ENCODE peak calls at places on chromosomes 1 and 21, in seven cellular contexts. One of them, this sample, is unnamed.

GRCh38 chr1:82059931-82060330 is 259.2 kb downstream of the ADGRL2 start:
- DNase-seq in AG04449: no peak
- DNase-seq in Caco-2: no peak
- DNase-seq in WERI-Rb-1: no peak
- DNase-seq in IMR-90: no peak
- DNase-seq in mammary epithelial cell: peak; percentile 2
- DNase-seq in PC-9: no peak
- DNase-seq in this sample: no peak

GRCh38 chr1:165773324-165773965 is 4.8 kb upstream of the TMCO1 start:
- DNase-seq in IMR-90: peak; percentile 89
- DNase-seq in WERI-Rb-1: no peak
- DNase-seq in AG04449: peak; percentile 50
- DNase-seq in Caco-2: peak; percentile 38
- DNase-seq in PC-9: peak; percentile 62
- DNase-seq in mammary epithelial cell: peak; percentile 88
- DNase-seq in this sample: no peak

GRCh38 chr1:115063238-115063901 is 25.9 kb downstream of the TSPAN2 start:
- DNase-seq in PC-9: peak; percentile 86
- DNase-seq in IMR-90: no peak
- DNase-seq in WERI-Rb-1: no peak
- DNase-seq in mammary epithelial cell: peak; percentile 58
- DNase-seq in AG04449: no peak
- DNase-seq in Caco-2: no peak
- DNase-seq in this sample: no peak

GRCh38 chr1:16425125-16426025 is 11.8 kb downstream of the SPATA21 start:
- DNase-seq in IMR-90: no peak
- DNase-seq in WERI-Rb-1: peak; percentile 37
- DNase-seq in PC-9: no peak
- DNase-seq in Caco-2: no peak
- DNase-seq in mammary epithelial cell: no peak
- DNase-seq in AG04449: no peak
- DNase-seq in this sample: no peak

GRCh38 chr1:203161175-203161574 is 14.5 kb downstream of the MYBPH start:
- DNase-seq in AG04449: no peak
- DNase-seq in mammary epithelial cell: no peak
- DNase-seq in PC-9: no peak
- DNase-seq in WERI-Rb-1: no peak
- DNase-seq in IMR-90: no peak
- DNase-seq in Caco-2: no peak
- DNase-seq in this sample: no peak

GRCh38 chr1:151832318-151832984 is 849 bp upstream of the RORC start:
- DNase-seq in Caco-2: no peak
- DNase-seq in WERI-Rb-1: no peak
- DNase-seq in PC-9: no peak
- DNase-seq in mammary epithelial cell: peak; percentile 69
- DNase-seq in AG04449: no peak
- DNase-seq in IMR-90: peak; percentile 41
- DNase-seq in this sample: no peak

GRCh38 chr21:16072692-16073091 is 342.9 kb downstream of the USP25 start:
- DNase-seq in Caco-2: no peak
- DNase-seq in IMR-90: peak; percentile 93
- DNase-seq in mammary epithelial cell: no peak
- DNase-seq in PC-9: no peak
- DNase-seq in AG04449: peak; percentile 67
- DNase-seq in WERI-Rb-1: no peak
- DNase-seq in this sample: no peak

GRCh38 chr1:17909634-17910033 is 154.5 kb downstream of the ACTL8 start:
- DNase-seq in WERI-Rb-1: peak; percentile 67
- DNase-seq in Caco-2: no peak
- DNase-seq in IMR-90: peak; percentile 24
- DNase-seq in mammary epithelial cell: no peak
- DNase-seq in PC-9: no peak
- DNase-seq in AG04449: no peak
- DNase-seq in this sample: no peak

GRCh38 chr1:153882296-153882912 is 40.4 kb downstream of the GATAD2B start:
- DNase-seq in IMR-90: peak; percentile 28
- DNase-seq in AG04449: no peak
- DNase-seq in PC-9: no peak
- DNase-seq in WERI-Rb-1: no peak
- DNase-seq in mammary epithelial cell: no peak
- DNase-seq in Caco-2: no peak
- DNase-seq in this sample: no peak

GRCh38 chr1:186094170-186094569 is 280.9 kb downstream of the TPR start:
- DNase-seq in mammary epithelial cell: no peak
- DNase-seq in IMR-90: peak; percentile 76
- DNase-seq in WERI-Rb-1: no peak
- DNase-seq in Caco-2: no peak
- DNase-seq in AG04449: peak; percentile 28
- DNase-seq in PC-9: peak; percentile 61
- DNase-seq in this sample: no peak

GRCh38 chr1:245956225-245956624 is 550.9 kb downstream of the SMYD3 start:
- DNase-seq in PC-9: no peak
- DNase-seq in AG04449: no peak
- DNase-seq in WERI-Rb-1: no peak
- DNase-seq in mammary epithelial cell: no peak
- DNase-seq in Caco-2: no peak
- DNase-seq in IMR-90: peak; percentile 55
- DNase-seq in this sample: no peak

GRCh38 chr1:27137022-27137542 is 17.8 kb downstream of the SLC9A1 start:
- DNase-seq in Caco-2: no peak
- DNase-seq in WERI-Rb-1: no peak
- DNase-seq in PC-9: no peak
- DNase-seq in AG04449: no peak
- DNase-seq in mammary epithelial cell: no peak
- DNase-seq in IMR-90: no peak
- DNase-seq in this sample: peak; percentile 70

GRCh38 chr1:235131961-235132360 is 3.3 kb upstream of the TOMM20 start:
- DNase-seq in WERI-Rb-1: no peak
- DNase-seq in mammary epithelial cell: no peak
- DNase-seq in IMR-90: no peak
- DNase-seq in PC-9: no peak
- DNase-seq in Caco-2: no peak
- DNase-seq in AG04449: no peak
- DNase-seq in this sample: no peak

GRCh38 chr1:28449904-28450303 is 55.9 kb upstream of the RCC1 start:
- DNase-seq in IMR-90: no peak
- DNase-seq in mammary epithelial cell: peak; percentile 96
- DNase-seq in PC-9: peak; percentile 77
- DNase-seq in AG04449: no peak
- DNase-seq in WERI-Rb-1: no peak
- DNase-seq in Caco-2: no peak
- DNase-seq in this sample: peak; percentile 28

GRCh38 chr1:239943761-239944160 is 147.9 kb upstream of the FMN2 start:
- DNase-seq in IMR-90: no peak
- DNase-seq in PC-9: no peak
- DNase-seq in WERI-Rb-1: no peak
- DNase-seq in Caco-2: no peak
- DNase-seq in mammary epithelial cell: no peak
- DNase-seq in AG04449: no peak
- DNase-seq in this sample: no peak

GRCh38 chr1:69290266-69290665 is 277.5 kb upstream of the LRRC7 start:
- DNase-seq in IMR-90: no peak
- DNase-seq in WERI-Rb-1: no peak
- DNase-seq in PC-9: no peak
- DNase-seq in Caco-2: no peak
- DNase-seq in mammary epithelial cell: no peak
- DNase-seq in AG04449: no peak
- DNase-seq in this sample: no peak

GRCh38 chr1:21815724-21816311 is 3.8 kb downstream of the LDLRAD2 start:
- DNase-seq in AG04449: no peak
- DNase-seq in mammary epithelial cell: no peak
- DNase-seq in IMR-90: peak; percentile 10
- DNase-seq in PC-9: no peak
- DNase-seq in WERI-Rb-1: no peak
- DNase-seq in Caco-2: no peak
- DNase-seq in this sample: no peak

GRCh38 chr1:201327687-201328240 is 44.5 kb downstream of the PKP1 start:
- DNase-seq in Caco-2: no peak
- DNase-seq in WERI-Rb-1: no peak
- DNase-seq in mammary epithelial cell: peak; percentile 49
- DNase-seq in IMR-90: no peak
- DNase-seq in PC-9: peak; percentile 26
- DNase-seq in AG04449: no peak
- DNase-seq in this sample: no peak

GRCh38 chr1:54407957-54408700 is 1.9 kb upstream of the SSBP3 start:
- DNase-seq in mammary epithelial cell: peak; percentile 90
- DNase-seq in WERI-Rb-1: no peak
- DNase-seq in IMR-90: peak; percentile 89
- DNase-seq in Caco-2: no peak
- DNase-seq in PC-9: peak; percentile 94
- DNase-seq in AG04449: peak; percentile 65
- DNase-seq in this sample: no peak

GRCh38 chr21:25385912-25386474 is 221.3 kb downstream of the MRPL39 start:
- DNase-seq in mammary epithelial cell: peak; percentile 37
- DNase-seq in WERI-Rb-1: no peak
- DNase-seq in Caco-2: peak; percentile 54
- DNase-seq in IMR-90: peak; percentile 77
- DNase-seq in AG04449: no peak
- DNase-seq in PC-9: peak; percentile 53
- DNase-seq in this sample: peak; percentile 47

GRCh38 chr1:2544093-2544874 is 11.9 kb upstream of the TNFRSF14 start:
- DNase-seq in AG04449: no peak
- DNase-seq in PC-9: no peak
- DNase-seq in Caco-2: no peak
- DNase-seq in mammary epithelial cell: no peak
- DNase-seq in WERI-Rb-1: peak; percentile 77
- DNase-seq in IMR-90: no peak
- DNase-seq in this sample: no peak

GRCh38 chr1:27423701-27424100 is 31.3 kb downstream of the GPR3 start:
- DNase-seq in PC-9: no peak
- DNase-seq in mammary epithelial cell: no peak
- DNase-seq in WERI-Rb-1: no peak
- DNase-seq in Caco-2: no peak
- DNase-seq in IMR-90: no peak
- DNase-seq in AG04449: no peak
- DNase-seq in this sample: no peak

GRCh38 chr1:84689514-84690396 is 506 bp downstream of the SSX2IP start:
- DNase-seq in PC-9: no peak
- DNase-seq in WERI-Rb-1: peak; percentile 76
- DNase-seq in AG04449: no peak
- DNase-seq in Caco-2: peak; percentile 48
- DNase-seq in mammary epithelial cell: no peak
- DNase-seq in IMR-90: peak; percentile 36
- DNase-seq in this sample: no peak

GRCh38 chr1:78743626-78744025 is 94.0 kb downstream of the IFI44 start:
- DNase-seq in AG04449: no peak
- DNase-seq in Caco-2: no peak
- DNase-seq in WERI-Rb-1: no peak
- DNase-seq in PC-9: no peak
- DNase-seq in mammary epithelial cell: peak; percentile 6
- DNase-seq in IMR-90: peak; percentile 54
- DNase-seq in this sample: no peak
- TF ChIP-seq CTCF in AG04449: peak; percentile 3
- TF ChIP-seq CTCF in Caco-2: no peak
- TF ChIP-seq CTCF in WERI-Rb-1: no peak
- TF ChIP-seq CTCF in PC-9: no peak
- TF ChIP-seq CTCF in mammary epithelial cell: peak; percentile 7
- TF ChIP-seq CTCF in IMR-90: peak; percentile 25
- TF ChIP-seq CTCF in this sample: no peak

DNA sequence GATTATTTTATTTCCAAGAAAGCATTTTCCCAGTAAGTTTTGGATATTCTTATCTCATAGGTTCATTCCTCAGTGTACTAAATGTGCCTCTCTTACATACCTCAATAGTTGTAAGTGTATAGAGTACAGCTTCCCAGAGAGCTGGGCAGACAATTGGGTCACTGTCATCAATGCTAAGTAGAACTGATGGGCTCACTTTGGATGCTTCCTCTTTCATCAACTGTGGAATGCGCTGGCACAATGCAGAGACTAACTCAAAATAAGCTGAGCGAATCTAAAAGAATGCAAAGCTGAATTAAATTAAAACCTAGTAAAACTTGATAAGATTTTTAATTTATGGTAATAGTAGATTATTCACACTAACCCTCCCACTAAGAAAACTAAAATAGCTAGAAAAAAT is 21.5 kb downstream of the LTN1 start:
- DNase-seq in mammary epithelial cell: no peak
- DNase-seq in AG04449: no peak
- DNase-seq in Caco-2: no peak
- DNase-seq in PC-9: no peak
- DNase-seq in IMR-90: peak; percentile 19
- DNase-seq in WERI-Rb-1: no peak
- DNase-seq in this sample: no peak
- TF ChIP-seq CTCF in mammary epithelial cell: no peak
- TF ChIP-seq CTCF in AG04449: no peak
- TF ChIP-seq CTCF in Caco-2: no peak
- TF ChIP-seq CTCF in PC-9: no peak
- TF ChIP-seq CTCF in IMR-90: no peak
- TF ChIP-seq CTCF in WERI-Rb-1: no peak
- TF ChIP-seq CTCF in this sample: no peak

GRCh38 chr1:6948861-6949260 is 163.6 kb downstream of the CAMTA1 start:
- DNase-seq in WERI-Rb-1: peak; percentile 88
- DNase-seq in IMR-90: peak; percentile 23
- DNase-seq in AG04449: no peak
- DNase-seq in mammary epithelial cell: no peak
- DNase-seq in Caco-2: no peak
- DNase-seq in PC-9: no peak
- DNase-seq in this sample: no peak

GRCh38 chr1:6948416-6948815 is 163.2 kb downstream of the CAMTA1 start:
- DNase-seq in PC-9: no peak
- DNase-seq in AG04449: no peak
- DNase-seq in IMR-90: no peak
- DNase-seq in Caco-2: no peak
- DNase-seq in WERI-Rb-1: peak; percentile 90
- DNase-seq in mammary epithelial cell: no peak
- DNase-seq in this sample: no peak

GRCh38 chr1:6949991-6950765 is 164.9 kb downstream of the CAMTA1 start:
- DNase-seq in Caco-2: no peak
- DNase-seq in PC-9: no peak
- DNase-seq in AG04449: no peak
- DNase-seq in mammary epithelial cell: no peak
- DNase-seq in WERI-Rb-1: peak; percentile 84
- DNase-seq in IMR-90: no peak
- DNase-seq in this sample: no peak

GRCh38 chr1:6944434-6944833 is 159.2 kb downstream of the CAMTA1 start:
- DNase-seq in AG04449: no peak
- DNase-seq in mammary epithelial cell: no peak
- DNase-seq in Caco-2: no peak
- DNase-seq in WERI-Rb-1: no peak
- DNase-seq in PC-9: no peak
- DNase-seq in IMR-90: no peak
- DNase-seq in this sample: no peak

DNA sequence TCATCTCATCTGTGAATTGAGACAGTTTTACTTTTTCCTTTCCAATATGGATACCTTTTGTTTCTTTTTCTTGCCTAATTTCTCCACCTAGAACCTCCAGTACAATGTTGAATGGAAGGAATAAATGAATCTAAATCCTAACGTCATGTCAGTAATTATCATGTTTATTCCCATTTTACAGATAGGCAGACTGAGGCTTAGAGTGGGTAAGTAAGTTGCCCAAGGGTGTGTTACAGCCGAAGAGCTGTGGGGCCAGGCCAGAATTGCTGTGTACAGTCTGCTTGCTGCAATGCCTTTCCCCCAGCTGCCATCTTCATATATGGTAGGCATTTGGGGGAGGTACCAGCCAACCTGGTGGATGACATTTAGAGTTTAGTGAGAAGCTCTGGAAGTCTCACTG is 162.7 kb downstream of the CAMTA1 start:
- DNase-seq in mammary epithelial cell: no peak
- DNase-seq in WERI-Rb-1: no peak
- DNase-seq in PC-9: no peak
- DNase-seq in Caco-2: no peak
- DNase-seq in AG04449: no peak
- DNase-seq in IMR-90: no peak
- DNase-seq in this sample: no peak
- TF ChIP-seq CTCF in mammary epithelial cell: no peak
- TF ChIP-seq CTCF in WERI-Rb-1: no peak
- TF ChIP-seq CTCF in PC-9: no peak
- TF ChIP-seq CTCF in Caco-2: no peak
- TF ChIP-seq CTCF in AG04449: no peak
- TF ChIP-seq CTCF in IMR-90: no peak
- TF ChIP-seq CTCF in this sample: no peak

GRCh38 chr1:170126691-170127090 is 19.1 kb upstream of the NTMT2 start:
- DNase-seq in WERI-Rb-1: no peak
- DNase-seq in IMR-90: peak; percentile 95
- DNase-seq in PC-9: no peak
- DNase-seq in Caco-2: no peak
- DNase-seq in mammary epithelial cell: peak; percentile 62
- DNase-seq in AG04449: peak; percentile 95
- DNase-seq in this sample: peak; percentile 23
- TF ChIP-seq CTCF in WERI-Rb-1: no peak
- TF ChIP-seq CTCF in IMR-90: peak; percentile 12
- TF ChIP-seq CTCF in PC-9: no peak
- TF ChIP-seq CTCF in Caco-2: no peak
- TF ChIP-seq CTCF in mammary epithelial cell: no peak
- TF ChIP-seq CTCF in AG04449: peak; percentile 32
- TF ChIP-seq CTCF in this sample: peak; percentile 17